ENCODE peak calls at places on chromosomes 13 and 19, in seven cellular contexts. I is T-helper 17 cell; X is nephron progenitor cell; L is activated CD4-positive, alpha-beta T cell treated with anti-CD3 and anti-CD28 coated beads for 4 hours; B is cardiac muscle cell; M is breast epithelium; W is activated naive CD4-positive, alpha-beta T cell. P is an unnamed sample.
A peak's percentile ranks its signal among the peaks of the same experiment; 100 is the strongest.

GRCh38 chr19:48842744-48843162 is 6.5 kb upstream of the HSD17B14 start:
- DNase-seq in I (peak; percentile 17), X (peak; percentile 70), L (peak; percentile 64), B (peak; percentile 65), M (no peak), W (no peak), P (no peak)

GRCh38 chr19:35408284-35409171 is 37.7 kb downstream of the GPR42 start:
- DNase-seq in I (no peak), X (no peak), L (no peak), B (no peak), M (no peak), W (no peak), P (no peak)

GRCh38 chr19:56309511-56310185 is 5.0 kb downstream of the ZSCAN5A start:
- DNase-seq in I (peak; percentile 22), X (peak; percentile 55), L (peak; percentile 29), B (peak; percentile 62), M (no peak), W (peak; percentile 7), P (no peak)

GRCh38 chr19:10270616-10271394 is at the start of gene ICAM1:
- DNase-seq in I (peak; percentile 63), X (peak; percentile 61), L (peak; percentile 69), B (no peak), M (peak; percentile 66), W (peak; percentile 49), P (no peak)

GRCh38 chr13:37068962-37069361 is 9.5 kb upstream of the SUPT20H start:
- DNase-seq in I (no peak), X (no peak), L (no peak), B (no peak), M (no peak), W (no peak), P (no peak)

GRCh38 chr19:21604351-21604926 is 99.0 kb downstream of the ZNF429 start:
- DNase-seq in I (no peak), X (no peak), L (no peak), B (peak; percentile 26), M (no peak), W (no peak), P (no peak)

GRCh38 chr13:94666065-94666464 is 46.3 kb downstream of the SOX21 start:
- DNase-seq in I (no peak), X (no peak), L (no peak), B (no peak), M (no peak), W (no peak), P (no peak)

GRCh38 chr19:5624154-5624663 is 1.3 kb downstream of the SAFB start:
- DNase-seq in I (no peak), X (peak; percentile 30), L (no peak), B (peak; percentile 42), M (peak; percentile 27), W (no peak), P (no peak)

GRCh38 chr19:43699506-43700367 is 16.1 kb upstream of the IRGC start:
- DNase-seq in I (no peak), X (peak; percentile 74), L (no peak), B (peak; percentile 48), M (no peak), W (no peak), P (no peak)

GRCh38 chr19:54201172-54201701 is 579 bp downstream of the RPS9 start:
- DNase-seq in I (no peak), X (no peak), L (no peak), B (no peak), M (no peak), W (no peak), P (no peak)

GRCh38 chr19:43408043-43408442 is 6.6 kb upstream of the TEX101 start:
- DNase-seq in I (no peak), X (no peak), L (no peak), B (no peak), M (no peak), W (no peak), P (no peak)

GRCh38 chr19:4378886-4379285 is 21.5 kb downstream of the SH3GL1 start:
- DNase-seq in I (no peak), X (no peak), L (no peak), B (no peak), M (no peak), W (no peak), P (no peak)

GRCh38 chr19:45385392-45386221 is 15.2 kb upstream of the ERCC2 start:
- DNase-seq in I (no peak), X (no peak), L (no peak), B (no peak), M (no peak), W (no peak), P (no peak)

GRCh38 chr13:112890316-112891131 is 78.5 kb upstream of the MCF2L start:
- DNase-seq in I (no peak), X (no peak), L (no peak), B (no peak), M (no peak), W (no peak), P (no peak)

GRCh38 chr19:10439588-10439987 is 19.2 kb downstream of the PDE4A start:
- DNase-seq in I (no peak), X (no peak), L (no peak), B (no peak), M (no peak), W (no peak), P (no peak)

GRCh38 chr13:48603375-48603774 is 50.4 kb upstream of the CYSLTR2 start:
- DNase-seq in I (no peak), X (no peak), L (no peak), B (no peak), M (no peak), W (no peak), P (no peak)

GRCh38 chr13:59391696-59392095 is 772.0 kb downstream of the DIAPH3 start:
- DNase-seq in I (no peak), X (peak; percentile 46), L (peak; percentile 47), B (peak; percentile 85), M (no peak), W (no peak), P (peak; percentile 22)

GRCh38 chr19:40542197-40542859 is 34.3 kb upstream of the SHKBP1 start:
- DNase-seq in I (no peak), X (no peak), L (no peak), B (no peak), M (no peak), W (no peak), P (no peak)

GRCh38 chr19:33392341-33393285 is 19.1 kb downstream of the CEBPG start:
- DNase-seq in I (peak; percentile 7), X (no peak), L (no peak), B (peak; percentile 38), M (no peak), W (no peak), P (no peak)

GRCh38 chr19:18685597-18686164 is 2.2 kb downstream of the CRTC1 start:
- DNase-seq in I (no peak), X (no peak), L (no peak), B (no peak), M (no peak), W (no peak), P (no peak)

GRCh38 chr13:109869312-109870237 is 83.2 kb upstream of the IRS2 start:
- DNase-seq in I (no peak), X (peak; percentile 9), L (peak; percentile 1), B (no peak), M (peak; percentile 35), W (no peak), P (no peak)